ENCODE peak calls at places on chromosomes 7 and 10, in five cellular contexts. L is PC-3, J is astrocyte, C is uterus, W is endothelial cell of umbilical vein. T is an unnamed sample.

GRCh38 chr10:103915794-103916193 is 2.2 kb downstream of the STN1 start:
- DNase-seq in L (peak; percentile 22), J (no peak), C (peak; percentile 23), W (no peak), T (no peak)

GRCh38 chr7:74289018-74289659 is at the start of gene CLIP2:
- DNase-seq in L (peak; percentile 72), J (peak; percentile 75), C (peak; percentile 85), W (peak; percentile 67), T (peak; percentile 74)

GRCh38 chr10:73182568-73182967 is 14.6 kb downstream of the FAM149B1 start:
- DNase-seq in L (no peak), J (peak; percentile 78), C (no peak), W (peak; percentile 36), T (peak; percentile 77)

GRCh38 chr10:80522756-80523363 is 14.8 kb upstream of the SH2D4B start:
- DNase-seq in L (no peak), J (no peak), C (no peak), W (no peak), T (no peak)

GRCh38 chr7:98215561-98216495 is 4.6 kb downstream of the BHLHA15 start:
- DNase-seq in L (no peak), J (no peak), C (no peak), W (no peak), T (no peak)

GRCh38 chr7:93314449-93314848 is 82.3 kb downstream of the VPS50 start:
- DNase-seq in L (no peak), J (no peak), C (no peak), W (no peak), T (no peak)

GRCh38 chr10:99917963-99918825 is 91.6 kb downstream of the DNMBP start:
- DNase-seq in L (no peak), J (peak; percentile 66), C (peak; percentile 41), W (peak; percentile 90), T (peak; percentile 83)

GRCh38 chr7:151275813-151276577 is 27.5 kb upstream of the SMARCD3 start:
- DNase-seq in L (no peak), J (no peak), C (peak; percentile 23), W (no peak), T (no peak)

GRCh38 chr7:21767300-21767900 is 178.3 kb downstream of the CDCA7L start:
- DNase-seq in L (peak; percentile 83), J (peak; percentile 25), C (no peak), W (peak; percentile 60), T (peak; percentile 70)

GRCh38 chr10:78236416-78237015 is 202.9 kb downstream of the RPS24 start:
- DNase-seq in L (no peak), J (no peak), C (no peak), W (no peak), T (no peak)

GRCh38 chr10:78231327-78231726 is 197.7 kb downstream of the RPS24 start:
- DNase-seq in L (no peak), J (no peak), C (no peak), W (no peak), T (no peak)

GRCh38 chr10:78229950-78230675 is 196.4 kb downstream of the RPS24 start:
- DNase-seq in L (no peak), J (no peak), C (no peak), W (no peak), T (no peak)

DNA sequence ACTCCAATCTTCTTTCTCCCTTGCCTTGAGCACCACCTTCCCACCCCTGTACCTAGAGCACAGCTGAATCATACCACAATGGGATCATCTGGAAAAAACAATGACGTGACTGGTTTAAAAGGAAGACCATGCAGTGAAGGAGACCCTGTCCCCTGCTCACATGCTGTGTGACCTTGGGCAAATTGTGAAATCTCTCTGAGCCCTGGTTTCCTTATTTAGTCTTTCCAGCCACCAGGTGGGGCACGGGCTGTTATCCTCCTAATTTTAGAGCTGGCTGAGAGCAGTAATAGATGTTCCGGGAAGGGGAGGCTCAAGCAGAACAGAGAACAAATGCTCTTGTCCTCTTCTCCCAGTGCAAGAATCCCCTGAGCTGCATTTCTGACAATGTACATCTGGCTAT is 198.3 kb downstream of the RPS24 start:
- DNase-seq in L (peak; percentile 79), J (no peak), C (no peak), W (no peak), T (no peak)
- TF ChIP-seq CTCF in L (peak; percentile 96), J (no peak), C (peak; percentile 23), W (no peak), T (peak; percentile 46)

GRCh38 chr7:101598422-101598957 is 30.6 kb downstream of the MYL10 start:
- DNase-seq in L (no peak), J (no peak), C (no peak), W (no peak), T (no peak)
- H3K27ac ChIP-seq in L (no peak overlapping the region), J (no peak overlapping the region), C (no peak overlapping the region), W (no peak overlapping the region), T (no peak overlapping the region)

GRCh38 chr10:124242365-124242764 is 149.0 kb upstream of the CHST15 start:
- DNase-seq in L (no peak), J (no peak), C (no peak), W (no peak), T (no peak)
- TF ChIP-seq CTCF in L (no peak), J (no peak), C (no peak), W (no peak), T (no peak)

DNA sequence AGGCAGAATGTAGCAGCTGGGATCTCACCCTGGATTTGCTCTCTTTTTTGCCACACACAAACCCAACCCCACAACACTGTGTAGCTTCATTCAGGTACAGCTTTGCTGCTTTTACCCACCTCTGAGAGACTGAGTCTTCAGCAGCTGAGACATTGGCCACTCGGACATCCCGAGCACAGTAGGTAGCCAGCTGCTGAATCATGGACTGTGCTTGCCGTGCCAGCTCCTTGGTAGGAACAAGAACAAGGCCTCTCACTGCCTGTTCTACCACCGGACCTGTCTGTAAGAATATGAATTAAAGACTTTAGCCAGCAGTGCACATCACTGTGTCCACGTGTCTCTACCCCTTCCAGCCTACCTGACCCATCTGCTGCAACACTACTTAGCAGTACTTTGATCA is 937 bp downstream of the DDX56 start:
- DNase-seq in L (no peak), J (no peak), C (no peak), W (no peak), T (no peak)
- H3K27ac ChIP-seq in L (peak overlapping the region; percentile 66), J (peak overlapping the region; percentile 86), C (no peak overlapping the region), W (peak overlapping the region; percentile 73), T (peak overlapping the region; percentile 54)

GRCh38 chr7:36128448-36129047 is 24.5 kb upstream of the EEPD1 start:
- DNase-seq in L (peak; percentile 96), J (peak; percentile 89), C (peak; percentile 82), W (peak; percentile 92), T (peak; percentile 91)
- TF ChIP-seq CTCF in L (peak; percentile 88), J (peak; percentile 81), C (peak; percentile 64), W (peak; percentile 43), T (peak; percentile 59)

GRCh38 chr10:96648297-96648696 is 61.5 kb upstream of the TM9SF3 start:
- DNase-seq in L (no peak), J (no peak), C (no peak), W (no peak), T (no peak)

GRCh38 chr10:96647466-96647865 is 60.7 kb upstream of the TM9SF3 start:
- DNase-seq in L (no peak), J (no peak), C (no peak), W (no peak), T (no peak)

GRCh38 chr10:96651998-96652431 is 65.2 kb upstream of the TM9SF3 start:
- DNase-seq in L (no peak), J (no peak), C (no peak), W (no peak), T (no peak)

GRCh38 chr10:96646774-96647173 is 60.0 kb upstream of the TM9SF3 start:
- DNase-seq in L (no peak), J (no peak), C (no peak), W (no peak), T (no peak)

GRCh38 chr10:96650958-96651357 is 64.1 kb upstream of the TM9SF3 start:
- DNase-seq in L (no peak), J (no peak), C (no peak), W (no peak), T (no peak)
- H3K27ac ChIP-seq in L (no peak overlapping the region), J (no peak overlapping the region), C (no peak overlapping the region), W (no peak overlapping the region), T (no peak overlapping the region)

DNA sequence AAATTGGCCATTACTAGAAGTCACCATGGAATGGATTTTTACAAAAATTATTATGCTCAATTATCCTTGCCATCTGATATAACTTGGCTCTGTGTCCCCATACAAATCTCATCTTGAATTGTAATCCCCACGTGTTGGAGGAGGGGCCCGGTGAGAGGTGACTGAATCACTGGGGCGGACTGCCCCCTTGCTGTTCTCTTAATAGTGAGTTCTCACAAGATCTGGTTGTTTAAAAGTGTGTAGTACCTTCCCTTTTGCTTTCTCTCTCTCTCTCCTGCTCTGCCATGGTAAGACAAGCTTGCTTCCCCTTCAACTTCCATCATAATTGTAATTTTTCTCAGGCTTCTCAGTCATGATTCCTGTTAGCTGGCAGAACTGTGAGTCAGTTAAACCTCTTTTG is 1023.6 kb downstream of the XPNPEP1 start:
- DNase-seq in L (no peak), J (no peak), C (no peak), W (no peak), T (no peak)
- TF ChIP-seq CTCF in L (no peak), J (no peak), C (no peak), W (no peak), T (no peak)

GRCh38 chr10:29991382-29991781 is 68.0 kb downstream of the JCAD start:
- DNase-seq in L (no peak), J (no peak), C (no peak), W (no peak), T (no peak)
- H3K27ac ChIP-seq in L (no peak overlapping the region), J (no peak overlapping the region), C (no peak overlapping the region), W (no peak overlapping the region), T (no peak overlapping the region)

T was measured in brain microvascular endothelial cell.